ENCODE peak calls at places on chromosome 21, in four cellular contexts. P is GOT3, G is G401, H is stomach. U is an unnamed sample.

GRCh38 chr21:42478504-42478903 is 17.5 kb downstream of the RSPH1 start:
- DNase-seq in H (no peak), P (no peak), G (no peak), U (no peak)

GRCh38 chr21:35909456-35910178 is 150.7 kb downstream of the SETD4 start:
- DNase-seq in G (no peak), P (no peak), H (no peak), U (no peak)

GRCh38 chr21:33848252-33848953 is 67.2 kb downstream of the ATP5PO start:
- DNase-seq in P (no peak), G (no peak), H (no peak), U (no peak)

GRCh38 chr21:41678944-41679343 is 87.9 kb downstream of the RIPK4 start:
- DNase-seq in G (peak), H (peak), P (peak), U (peak)

GRCh38 chr21:26124421-26124833 is 46.1 kb downstream of the APP start:
- DNase-seq in P (no peak), H (no peak), G (no peak), U (no peak)

GRCh38 chr21:17660449-17660848 is 47.7 kb upstream of the BTG3 start:
- DNase-seq in P (no peak), H (no peak), G (no peak), U (no peak)

GRCh38 chr21:44612029-44612486 is at the start of gene KRTAP10-8:
- DNase-seq in P (no peak), G (peak), H (no peak), U (no peak)

GRCh38 chr21:25831300-25831699 is 96.5 kb downstream of the GABPA start:
- DNase-seq in H (no peak), G (no peak), P (no peak), U (no peak)

GRCh38 chr21:29091032-29091431 is 17.6 kb upstream of the CCT8 start:
- DNase-seq in G (no peak), H (no peak), P (no peak), U (no peak)

GRCh38 chr21:30129246-30129645 is 37.4 kb downstream of the CLDN17 start:
- DNase-seq in P (no peak), H (no peak), G (no peak), U (no peak)

GRCh38 chr21:24456358-24456757 is 1150.9 kb downstream of the MRPL39 start:
- DNase-seq in G (no peak), H (no peak), P (no peak), U (no peak)